ENCODE peak calls at places on chromosomes 12 and 14, in ten cellular contexts. One of them, this sample, is unnamed.

GRCh38 chr12:104079024-104079423 is 14.7 kb downstream of the HCFC2 start:
- DNase-seq in AG09309: no peak
- DNase-seq in fibroblast of mammary gland: no peak
- DNase-seq in brain microvascular endothelial cell: no peak
- DNase-seq in neural progenitor cell: no peak
- DNase-seq in GM23338: no peak
- DNase-seq in PC-3: no peak
- DNase-seq in tibial artery: no peak
- DNase-seq in fibroblast of the aortic adventitia: no peak
- DNase-seq in cardiac fibroblast: peak
- DNase-seq in this sample: no peak

GRCh38 chr14:92597873-92598548 is 84.4 kb downstream of the RIN3 start:
- DNase-seq in AG09309: no peak
- DNase-seq in fibroblast of mammary gland: no peak
- DNase-seq in brain microvascular endothelial cell: no peak
- DNase-seq in neural progenitor cell: no peak
- DNase-seq in GM23338: no peak
- DNase-seq in PC-3: no peak
- DNase-seq in tibial artery: no peak
- DNase-seq in fibroblast of the aortic adventitia: no peak
- DNase-seq in cardiac fibroblast: no peak
- DNase-seq in this sample: no peak

GRCh38 chr12:6826125-6826733 is 2.0 kb upstream of the P3H3 start:
- DNase-seq in AG09309: no peak
- DNase-seq in fibroblast of mammary gland: no peak
- DNase-seq in brain microvascular endothelial cell: no peak
- DNase-seq in neural progenitor cell: no peak
- DNase-seq in GM23338: no peak
- DNase-seq in PC-3: no peak
- DNase-seq in tibial artery: no peak
- DNase-seq in fibroblast of the aortic adventitia: no peak
- DNase-seq in cardiac fibroblast: no peak
- DNase-seq in this sample: no peak

GRCh38 chr14:68407275-68407674 is 385.6 kb downstream of the ZFP36L1 start:
- DNase-seq in AG09309: no peak
- DNase-seq in fibroblast of mammary gland: no peak
- DNase-seq in brain microvascular endothelial cell: no peak
- DNase-seq in neural progenitor cell: no peak
- DNase-seq in GM23338: no peak
- DNase-seq in PC-3: peak
- DNase-seq in tibial artery: no peak
- DNase-seq in fibroblast of the aortic adventitia: no peak
- DNase-seq in cardiac fibroblast: no peak
- DNase-seq in this sample: no peak

GRCh38 chr12:13024151-13024946 is 19.8 kb upstream of the FAM234B start:
- DNase-seq in AG09309: peak
- DNase-seq in fibroblast of mammary gland: peak
- DNase-seq in brain microvascular endothelial cell: peak
- DNase-seq in neural progenitor cell: peak
- DNase-seq in GM23338: peak
- DNase-seq in PC-3: no peak
- DNase-seq in tibial artery: peak
- DNase-seq in fibroblast of the aortic adventitia: peak
- DNase-seq in cardiac fibroblast: peak
- DNase-seq in this sample: no peak

GRCh38 chr12:55899035-55899434 is 28.7 kb downstream of the PYM1 start:
- DNase-seq in AG09309: no peak
- DNase-seq in fibroblast of mammary gland: peak
- DNase-seq in brain microvascular endothelial cell: peak
- DNase-seq in neural progenitor cell: no peak
- DNase-seq in GM23338: no peak
- DNase-seq in PC-3: no peak
- DNase-seq in tibial artery: no peak
- DNase-seq in fibroblast of the aortic adventitia: peak
- DNase-seq in cardiac fibroblast: peak
- DNase-seq in this sample: no peak

GRCh38 chr14:60622210-60622919 is 26.9 kb downstream of the SIX1 start:
- DNase-seq in AG09309: no peak
- DNase-seq in fibroblast of mammary gland: peak
- DNase-seq in brain microvascular endothelial cell: no peak
- DNase-seq in neural progenitor cell: no peak
- DNase-seq in GM23338: no peak
- DNase-seq in PC-3: no peak
- DNase-seq in tibial artery: no peak
- DNase-seq in fibroblast of the aortic adventitia: peak
- DNase-seq in cardiac fibroblast: peak
- DNase-seq in this sample: no peak

GRCh38 chr12:123062682-123063426 is 82.4 kb downstream of the ARL6IP4 start:
- DNase-seq in AG09309: no peak
- DNase-seq in fibroblast of mammary gland: peak
- DNase-seq in brain microvascular endothelial cell: peak
- DNase-seq in neural progenitor cell: no peak
- DNase-seq in GM23338: no peak
- DNase-seq in PC-3: peak
- DNase-seq in tibial artery: peak
- DNase-seq in fibroblast of the aortic adventitia: peak
- DNase-seq in cardiac fibroblast: peak
- DNase-seq in this sample: no peak

GRCh38 chr14:35401422-35401729 is 3.2 kb downstream of the NFKBIA start:
- DNase-seq in AG09309: no peak
- DNase-seq in fibroblast of mammary gland: no peak
- DNase-seq in brain microvascular endothelial cell: no peak
- DNase-seq in neural progenitor cell: no peak
- DNase-seq in GM23338: no peak
- DNase-seq in PC-3: no peak
- DNase-seq in tibial artery: no peak
- DNase-seq in fibroblast of the aortic adventitia: no peak
- DNase-seq in cardiac fibroblast: no peak
- DNase-seq in this sample: no peak

GRCh38 chr14:35402323-35403084 is 2.0 kb downstream of the NFKBIA start:
- DNase-seq in AG09309: no peak
- DNase-seq in fibroblast of mammary gland: no peak
- DNase-seq in brain microvascular endothelial cell: no peak
- DNase-seq in neural progenitor cell: no peak
- DNase-seq in GM23338: no peak
- DNase-seq in PC-3: no peak
- DNase-seq in tibial artery: no peak
- DNase-seq in fibroblast of the aortic adventitia: peak
- DNase-seq in cardiac fibroblast: no peak
- DNase-seq in this sample: no peak

GRCh38 chr14:35401853-35402252 is 2.7 kb downstream of the NFKBIA start:
- DNase-seq in AG09309: no peak
- DNase-seq in fibroblast of mammary gland: peak
- DNase-seq in brain microvascular endothelial cell: no peak
- DNase-seq in neural progenitor cell: no peak
- DNase-seq in GM23338: no peak
- DNase-seq in PC-3: no peak
- DNase-seq in tibial artery: no peak
- DNase-seq in fibroblast of the aortic adventitia: peak
- DNase-seq in cardiac fibroblast: peak
- DNase-seq in this sample: no peak

GRCh38 chr14:35399083-35399807 is 5.3 kb downstream of the NFKBIA start:
- DNase-seq in AG09309: no peak
- DNase-seq in fibroblast of mammary gland: no peak
- DNase-seq in brain microvascular endothelial cell: no peak
- DNase-seq in neural progenitor cell: no peak
- DNase-seq in GM23338: no peak
- DNase-seq in PC-3: no peak
- DNase-seq in tibial artery: no peak
- DNase-seq in fibroblast of the aortic adventitia: no peak
- DNase-seq in cardiac fibroblast: no peak
- DNase-seq in this sample: no peak

DNA sequence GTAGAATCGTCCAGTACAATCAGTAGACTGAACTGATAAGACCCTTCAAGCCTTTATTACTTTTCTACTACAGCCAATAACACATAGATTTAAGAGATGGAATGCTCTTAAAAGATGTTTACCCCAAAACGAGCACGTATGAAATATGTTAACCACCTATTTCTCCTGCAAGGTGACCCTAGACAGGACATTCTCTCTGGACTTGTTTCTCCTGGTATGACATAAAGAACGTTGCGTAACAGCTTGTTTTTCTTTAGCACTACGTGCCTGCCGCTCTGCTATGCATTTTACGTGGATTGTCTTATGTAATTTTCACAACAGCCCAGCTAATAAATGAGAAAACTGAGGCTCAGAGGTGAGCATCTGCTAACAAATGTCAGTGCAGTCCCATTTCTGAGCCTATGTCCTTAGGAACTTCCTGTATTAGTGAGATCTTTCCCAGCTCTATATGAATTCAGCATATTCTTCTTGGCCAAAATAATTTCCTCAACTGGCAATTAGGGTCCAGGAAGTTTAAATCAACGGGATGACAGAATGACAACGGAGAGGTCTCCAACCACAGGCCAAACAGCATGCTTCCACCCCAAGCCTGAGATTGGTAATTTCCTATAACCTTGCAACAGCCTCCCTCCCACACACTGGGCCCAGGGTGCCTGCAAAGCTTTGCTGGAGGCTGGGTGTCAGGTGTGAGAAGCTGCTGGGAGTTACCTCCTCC is 3.7 kb downstream of the NFKBIA start:
- DNase-seq in AG09309: no peak
- DNase-seq in fibroblast of mammary gland: no peak
- DNase-seq in brain microvascular endothelial cell: no peak
- DNase-seq in neural progenitor cell: no peak
- DNase-seq in GM23338: no peak
- DNase-seq in PC-3: no peak
- DNase-seq in tibial artery: no peak
- DNase-seq in fibroblast of the aortic adventitia: peak
- DNase-seq in cardiac fibroblast: no peak
- DNase-seq in this sample: no peak
- TF ChIP-seq CTCF in AG09309: no peak
- TF ChIP-seq CTCF in fibroblast of mammary gland: no peak
- TF ChIP-seq CTCF in brain microvascular endothelial cell: no peak
- TF ChIP-seq CTCF in neural progenitor cell: no peak
- TF ChIP-seq CTCF in GM23338: no peak
- TF ChIP-seq CTCF in PC-3: no peak
- TF ChIP-seq CTCF in tibial artery: no peak
- TF ChIP-seq CTCF in fibroblast of the aortic adventitia: no peak
- TF ChIP-seq CTCF in cardiac fibroblast: no peak
- TF ChIP-seq CTCF in this sample: no peak

GRCh38 chr12:79561401-79562132 is 129.2 kb downstream of the PAWR start:
- DNase-seq in AG09309: no peak
- DNase-seq in fibroblast of mammary gland: no peak
- DNase-seq in brain microvascular endothelial cell: no peak
- DNase-seq in neural progenitor cell: no peak
- DNase-seq in GM23338: peak
- DNase-seq in PC-3: no peak
- DNase-seq in tibial artery: no peak
- DNase-seq in fibroblast of the aortic adventitia: no peak
- DNase-seq in cardiac fibroblast: no peak
- DNase-seq in this sample: no peak

GRCh38 chr12:79559591-79559990 is 131.2 kb downstream of the PAWR start:
- DNase-seq in AG09309: no peak
- DNase-seq in fibroblast of mammary gland: no peak
- DNase-seq in brain microvascular endothelial cell: no peak
- DNase-seq in neural progenitor cell: no peak
- DNase-seq in GM23338: no peak
- DNase-seq in PC-3: no peak
- DNase-seq in tibial artery: no peak
- DNase-seq in fibroblast of the aortic adventitia: no peak
- DNase-seq in cardiac fibroblast: no peak
- DNase-seq in this sample: no peak

GRCh38 chr12:79558924-79559469 is 131.8 kb downstream of the PAWR start:
- DNase-seq in AG09309: no peak
- DNase-seq in fibroblast of mammary gland: no peak
- DNase-seq in brain microvascular endothelial cell: no peak
- DNase-seq in neural progenitor cell: no peak
- DNase-seq in GM23338: no peak
- DNase-seq in PC-3: no peak
- DNase-seq in tibial artery: no peak
- DNase-seq in fibroblast of the aortic adventitia: no peak
- DNase-seq in cardiac fibroblast: peak
- DNase-seq in this sample: no peak

GRCh38 chr12:79557690-79558315 is 133.0 kb downstream of the PAWR start:
- DNase-seq in AG09309: peak
- DNase-seq in fibroblast of mammary gland: no peak
- DNase-seq in brain microvascular endothelial cell: no peak
- DNase-seq in neural progenitor cell: no peak
- DNase-seq in GM23338: no peak
- DNase-seq in PC-3: no peak
- DNase-seq in tibial artery: no peak
- DNase-seq in fibroblast of the aortic adventitia: peak
- DNase-seq in cardiac fibroblast: peak
- DNase-seq in this sample: no peak

GRCh38 chr12:79560165-79560889 is 130.4 kb downstream of the PAWR start:
- DNase-seq in AG09309: no peak
- DNase-seq in fibroblast of mammary gland: no peak
- DNase-seq in brain microvascular endothelial cell: no peak
- DNase-seq in neural progenitor cell: no peak
- DNase-seq in GM23338: no peak
- DNase-seq in PC-3: peak
- DNase-seq in tibial artery: no peak
- DNase-seq in fibroblast of the aortic adventitia: peak
- DNase-seq in cardiac fibroblast: no peak
- DNase-seq in this sample: no peak
- H3K4me3 ChIP-seq in AG09309: no peak
- H3K4me3 ChIP-seq in fibroblast of mammary gland: no peak
- H3K4me3 ChIP-seq in brain microvascular endothelial cell: no peak
- H3K4me3 ChIP-seq in neural progenitor cell: no peak
- H3K4me3 ChIP-seq in GM23338: no peak
- H3K4me3 ChIP-seq in PC-3: no peak
- H3K4me3 ChIP-seq in tibial artery: no peak
- H3K4me3 ChIP-seq in fibroblast of the aortic adventitia: no peak
- H3K4me3 ChIP-seq in cardiac fibroblast: no peak
- H3K4me3 ChIP-seq in this sample: no peak

DNA sequence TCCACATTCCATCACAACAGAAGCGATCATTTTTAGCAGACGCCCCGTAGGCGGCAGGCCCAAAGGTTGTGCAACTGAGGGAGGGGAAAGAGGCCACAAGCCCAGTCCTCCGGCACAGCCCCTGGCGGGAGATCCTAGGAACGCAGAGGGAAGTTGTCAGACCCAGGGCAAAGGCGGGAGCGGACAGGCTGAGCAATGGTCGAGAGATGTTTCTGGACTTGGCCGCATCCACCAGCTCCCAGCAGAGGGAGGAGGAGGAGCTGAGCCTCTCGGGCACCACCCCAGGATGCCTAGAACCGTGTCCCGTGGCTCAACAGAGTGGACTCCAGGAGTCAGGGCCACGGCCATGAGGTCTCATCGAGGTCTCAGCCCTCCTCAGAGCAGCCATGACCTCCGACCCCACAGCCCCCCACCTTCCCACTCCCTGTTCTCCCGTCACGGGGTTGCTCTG is 38.0 kb upstream of the GALNT9 start:
- DNase-seq in AG09309: no peak
- DNase-seq in fibroblast of mammary gland: no peak
- DNase-seq in brain microvascular endothelial cell: no peak
- DNase-seq in neural progenitor cell: no peak
- DNase-seq in GM23338: no peak
- DNase-seq in PC-3: no peak
- DNase-seq in tibial artery: peak
- DNase-seq in fibroblast of the aortic adventitia: peak
- DNase-seq in cardiac fibroblast: peak
- DNase-seq in this sample: no peak
- TF ChIP-seq CTCF in AG09309: no peak
- TF ChIP-seq CTCF in fibroblast of mammary gland: no peak
- TF ChIP-seq CTCF in brain microvascular endothelial cell: no peak
- TF ChIP-seq CTCF in neural progenitor cell: no peak
- TF ChIP-seq CTCF in GM23338: no peak
- TF ChIP-seq CTCF in PC-3: no peak
- TF ChIP-seq CTCF in tibial artery: no peak
- TF ChIP-seq CTCF in fibroblast of the aortic adventitia: peak
- TF ChIP-seq CTCF in cardiac fibroblast: no peak
- TF ChIP-seq CTCF in this sample: no peak

GRCh38 chr12:24820872-24821271 is 128.0 kb downstream of the BCAT1 start:
- DNase-seq in AG09309: no peak
- DNase-seq in fibroblast of mammary gland: peak
- DNase-seq in brain microvascular endothelial cell: peak
- DNase-seq in neural progenitor cell: no peak
- DNase-seq in GM23338: no peak
- DNase-seq in PC-3: no peak
- DNase-seq in tibial artery: peak
- DNase-seq in fibroblast of the aortic adventitia: peak
- DNase-seq in cardiac fibroblast: peak
- DNase-seq in this sample: no peak
- H3K4me3 ChIP-seq in AG09309: no peak
- H3K4me3 ChIP-seq in fibroblast of mammary gland: no peak
- H3K4me3 ChIP-seq in brain microvascular endothelial cell: no peak
- H3K4me3 ChIP-seq in neural progenitor cell: no peak
- H3K4me3 ChIP-seq in GM23338: no peak
- H3K4me3 ChIP-seq in PC-3: no peak
- H3K4me3 ChIP-seq in tibial artery: no peak
- H3K4me3 ChIP-seq in fibroblast of the aortic adventitia: no peak
- H3K4me3 ChIP-seq in cardiac fibroblast: no peak
- H3K4me3 ChIP-seq in this sample: no peak